ENCODE peak calls at places on chromosomes 12 and 14, in nine cellular contexts. C, S, O, K, A, N, Y, B and Z are unnamed samples. For H3K9me3, the result is how much of the 10 kb centered on the place peaks cover.

GRCh38 chr12:53096761-53097160 is 706 bp upstream of the IGFBP6 start:
- DNase-seq in Y (no peak), N (no peak), A (no peak), B (no peak), S (no peak), K (no peak), O (no peak), C (no peak), Z (no peak)

GRCh38 chr14:93655078-93655750 is 133.1 kb downstream of the PRIMA1 start:
- DNase-seq in O (no peak), S (no peak), C (peak), Y (peak), B (no peak), A (peak), K (peak), N (no peak), Z (no peak)

GRCh38 chr14:71705460-71705859 is 226.8 kb upstream of the RGS6 start:
- DNase-seq in C (no peak), B (no peak), N (no peak), O (no peak), K (no peak), A (peak), S (no peak), Y (no peak), Z (no peak)

GRCh38 chr12:101566318-101566717 is 28.5 kb upstream of the MYBPC1 start:
- DNase-seq in K (no peak), C (no peak), A (no peak), O (no peak), B (no peak), N (no peak), Y (no peak), S (no peak), Z (no peak)

GRCh38 chr12:56221233-56221756 is 427 bp downstream of the RNF41 start:
- DNase-seq in O (no peak), S (no peak), B (no peak), A (peak), N (peak), K (no peak), C (peak), Y (peak), Z (peak)

GRCh38 chr14:105067140-105067968 is 2.1 kb upstream of the GPR132 start:
- DNase-seq in Y (peak), N (no peak), A (peak), B (no peak), S (peak), C (no peak), O (peak), K (no peak), Z (peak)

GRCh38 chr12:118103601-118104382 is at the start of gene VSIG10:
- DNase-seq in S (peak), N (peak), A (peak), O (peak), C (peak), Y (peak), K (peak), B (no peak), Z (peak)

GRCh38 chr12:95060951-95061350 is 12.5 kb downstream of the NR2C1 start:
- DNase-seq in O (no peak), Y (no peak), K (no peak), S (no peak), C (no peak), A (no peak), B (no peak), N (no peak), Z (no peak)

GRCh38 chr12:45336762-45337596 is 121.1 kb downstream of the ANO6 start:
- DNase-seq in Y (peak), A (peak), S (no peak), C (no peak), O (no peak), K (no peak), N (no peak), B (no peak), Z (no peak)

GRCh38 chr14:50812856-50813543 is 18.0 kb downstream of the NIN start:
- DNase-seq in K (no peak), B (no peak), A (no peak), Y (no peak), N (no peak), S (no peak), C (no peak), O (no peak), Z (no peak)

GRCh38 chr14:86575141-86575540 is 1045.2 kb downstream of the FLRT2 start:
- DNase-seq in K (no peak), Y (no peak), N (no peak), O (no peak), S (no peak), A (peak), C (no peak), B (no peak), Z (no peak)

GRCh38 chr14:69696633-69697557 is 70.0 kb upstream of the SRSF5 start:
- DNase-seq in B (no peak), K (no peak), O (no peak), C (no peak), Y (no peak), S (no peak), A (peak), N (no peak), Z (no peak)

GRCh38 chr12:56631790-56632700 is 1.9 kb upstream of the BAZ2A start:
- DNase-seq in A (peak), O (peak), S (peak), K (peak), C (peak), N (peak), Y (peak), B (no peak), Z (peak)

GRCh38 chr12:72560370-72560769 is 288.2 kb downstream of the TRHDE start:
- DNase-seq in O (no peak), N (no peak), C (no peak), S (no peak), A (peak), Y (no peak), K (no peak), B (no peak), Z (no peak)

GRCh38 chr12:133108150-133108549 is 21.9 kb downstream of the ZNF891 start:
- DNase-seq in K (no peak), A (no peak), B (no peak), S (no peak), N (no peak), O (no peak), Y (no peak), C (no peak), Z (no peak)

GRCh38 chr12:133107121-133107520 is 23.0 kb downstream of the ZNF891 start:
- DNase-seq in O (no peak), Y (no peak), K (no peak), N (no peak), A (no peak), S (no peak), C (no peak), B (no peak), Z (no peak)

GRCh38 chr12:133106253-133106652 is 23.8 kb downstream of the ZNF891 start:
- DNase-seq in N (no peak), B (no peak), K (no peak), C (no peak), S (no peak), A (peak), Y (no peak), O (no peak), Z (no peak)

DNA sequence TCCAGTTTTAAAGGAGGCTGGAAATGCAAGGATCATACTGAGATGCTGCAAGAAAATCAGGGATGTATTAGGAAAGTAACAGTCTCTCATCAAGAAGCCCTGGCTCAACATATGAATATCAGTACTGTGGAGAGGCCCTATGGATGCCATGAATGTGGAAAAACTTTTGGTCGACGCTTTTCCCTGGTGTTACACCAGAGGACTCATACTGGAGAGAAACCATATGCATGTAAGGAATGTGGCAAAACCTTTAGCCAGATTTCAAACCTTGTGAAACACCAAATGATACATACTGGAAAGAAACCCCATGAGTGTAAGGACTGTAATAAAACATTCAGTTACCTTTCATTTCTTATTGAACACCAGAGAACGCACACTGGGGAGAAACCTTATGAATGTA is 24.5 kb downstream of the ZNF891 start:
- DNase-seq in B (no peak), C (no peak), A (no peak), Y (no peak), S (no peak), O (no peak), K (no peak), N (no peak), Z (no peak)
- H3K9me3 ChIP-seq in B (under half), C (half or more), A (under half), Y (half or more), S (half or more), O (under half), K (under half), N (half or more), Z (half or more)

GRCh38 chr12:29891792-29892191 is 108.0 kb upstream of the TMTC1 start:
- DNase-seq in A (no peak), C (no peak), Y (no peak), S (no peak), N (no peak), K (no peak), O (no peak), B (no peak), Z (no peak)

GRCh38 chr12:29893002-29893401 is 109.3 kb upstream of the TMTC1 start:
- DNase-seq in C (no peak), S (no peak), A (no peak), N (no peak), K (no peak), O (no peak), B (no peak), Y (no peak), Z (no peak)

GRCh38 chr12:29888777-29889176 is 105.0 kb upstream of the TMTC1 start:
- DNase-seq in Y (no peak), O (no peak), N (no peak), C (no peak), S (no peak), B (no peak), A (no peak), K (no peak), Z (no peak)

GRCh38 chr12:29889737-29890136 is 106.0 kb upstream of the TMTC1 start:
- DNase-seq in K (peak), S (peak), Y (peak), C (no peak), O (no peak), N (peak), B (no peak), A (peak), Z (no peak)
- TF ChIP-seq CTCF in K (peak), S (no peak), Y (peak), C (no peak), O (no peak), N (peak), B (peak), A (peak), Z (peak)

DNA sequence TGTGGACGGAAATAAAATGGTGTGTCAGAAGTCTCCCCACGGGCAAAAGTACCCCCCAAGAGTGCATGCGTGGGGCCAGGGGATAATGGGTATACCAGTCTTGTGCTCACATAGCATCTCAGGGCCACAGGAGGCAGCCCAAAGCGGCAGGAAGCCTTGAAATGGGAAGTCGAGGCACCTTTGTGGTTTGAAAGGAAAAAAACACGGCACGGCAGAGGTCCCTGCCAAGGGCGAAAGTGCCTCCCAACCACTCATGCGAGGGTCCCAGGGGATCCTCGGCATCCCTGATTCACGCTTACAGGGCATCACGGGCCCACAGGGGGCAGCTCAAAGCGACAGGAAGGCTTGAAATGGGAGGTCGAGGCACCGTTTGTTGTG is 583.2 kb downstream of the ALG10 start:
- DNase-seq in S (no peak), K (no peak), C (no peak), N (no peak), O (peak), Y (no peak), B (no peak), A (no peak), Z (no peak)
- H3K9me3 ChIP-seq in S (under half), K (under half), C (under half), N (half or more), O (under half), Y (under half), B (under half), A (under half), Z (under half)

GRCh38 chr14:63257299-63257698 is 53.1 kb downstream of the RHOJ start:
- DNase-seq in C (no peak), K (no peak), B (no peak), Y (no peak), S (no peak), O (no peak), N (no peak), A (no peak), Z (no peak)
- TF ChIP-seq CTCF in C (no peak), K (no peak), B (no peak), Y (no peak), S (no peak), O (no peak), N (no peak), A (no peak), Z (no peak)

GRCh38 chr14:84410344-84410743 is 1119.6 kb upstream of the FLRT2 start:
- DNase-seq in C (no peak), K (no peak), O (no peak), S (no peak), N (no peak), Y (no peak), A (no peak), B (no peak), Z (no peak)
- H3K9me3 ChIP-seq in C (under half), K (under half), O (under half), S (under half), N (under half), Y (under half), A (under half), B (under half), Z (under half)

GRCh38 chr12:109910969-109911348 is 10.9 kb downstream of the TCHP start:
- DNase-seq in S (no peak), B (no peak), O (peak), K (peak), A (peak), Y (no peak), N (no peak), C (peak), Z (no peak)
- TF ChIP-seq CTCF in S (peak), B (peak), O (peak), K (peak), A (no peak), Y (peak), N (no peak), C (peak), Z (no peak)

GRCh38 chr14:106203438-106203837 is 677.1 kb downstream of the TMEM121 start:
- DNase-seq in B (no peak), A (no peak), S (no peak), O (no peak), N (no peak), K (no peak), Y (no peak), C (no peak), Z (no peak)
- H3K9me3 ChIP-seq in B (under half), A (under half), S (under half), O (under half), N (under half), K (under half), Y (under half), C (under half), Z (under half)